ENCODE peak calls at places on chromosomes 7 and 10, in four cellular contexts. C is Panc1, Q is substantia nigra, S is fibroblast of the aortic adventitia. H is an unnamed sample.

GRCh38 chr7:80027616-80028173 is 106.9 kb upstream of the GNAI1 start:
- DNase-seq in C (no peak), Q (no peak), S (no peak), H (no peak)

GRCh38 chr7:78226059-78226658 is 427.6 kb downstream of the PHTF2 start:
- DNase-seq in C (peak), Q (peak), S (peak), H (peak)

GRCh38 chr10:127945335-127945734 is 38.4 kb downstream of the PTPRE start:
- DNase-seq in C (no peak), Q (no peak), S (peak), H (peak)

GRCh38 chr7:117259626-117260025 is 63.2 kb downstream of the WNT2 start:
- DNase-seq in C (no peak), Q (no peak), S (peak), H (peak)

GRCh38 chr10:125626671-125627070 is 56.3 kb downstream of the TEX36 start:
- DNase-seq in C (no peak), Q (no peak), S (no peak), H (no peak)

GRCh38 chr10:132480356-132480755 is 57.2 kb upstream of the INPP5A start:
- DNase-seq in C (no peak), Q (no peak), S (no peak), H (no peak)

GRCh38 chr7:47940482-47941001 is 7.7 kb downstream of the PKD1L1 start:
- DNase-seq in C (no peak), Q (no peak), S (peak), H (peak)

GRCh38 chr10:13528875-13529713 is at the start of gene BEND7:
- DNase-seq in C (no peak), Q (peak), S (no peak), H (peak)

GRCh38 chr10:118952493-118953295 is 76.8 kb upstream of the NANOS1 start:
- DNase-seq in C (no peak), Q (no peak), S (no peak), H (no peak)

GRCh38 chr7:110881731-110882130 is 209.2 kb upstream of the LRRN3 start:
- DNase-seq in C (no peak), Q (no peak), S (no peak), H (no peak)

GRCh38 chr7:119720541-119720940 is 552.4 kb upstream of the KCND2 start:
- DNase-seq in C (peak), Q (no peak), S (peak), H (peak)

GRCh38 chr10:59781511-59781910 is 28.3 kb upstream of the MRLN start:
- DNase-seq in C (no peak), Q (no peak), S (no peak), H (no peak)

GRCh38 chr7:68176974-68177373 is 1180.3 kb downstream of the TYW1 start:
- DNase-seq in C (peak), Q (peak), S (peak), H (peak)

GRCh38 chr10:81215498-81215897 is 659.5 kb upstream of the NRG3 start:
- DNase-seq in C (no peak), Q (no peak), S (no peak), H (no peak)

GRCh38 chr7:124718032-124718766 is 47.4 kb downstream of the GPR37 start:
- DNase-seq in C (no peak), Q (no peak), S (no peak), H (peak)

GRCh38 chr7:141649865-141650499 is 52.0 kb downstream of the DENND11 start:
- DNase-seq in C (peak), Q (peak), S (peak), H (peak)

GRCh38 chr7:27162930-27163775 is 2.2 kb downstream of the HOXA9 start:
- DNase-seq in C (no peak), Q (no peak), S (no peak), H (no peak)

GRCh38 chr10:26460736-26461135 is 22.6 kb downstream of the APBB1IP start:
- DNase-seq in C (no peak), Q (no peak), S (no peak), H (no peak)

GRCh38 chr10:101217450-101218281 is 11.6 kb downstream of the LBX1 start:
- DNase-seq in C (no peak), Q (peak), S (no peak), H (peak)

GRCh38 chr7:92875719-92876118 is 39.3 kb upstream of the CDK6 start:
- DNase-seq in C (no peak), Q (no peak), S (peak), H (no peak)

GRCh38 chr10:62502995-62503613 is 128.9 kb downstream of the ZNF365 start:
- DNase-seq in C (no peak), Q (no peak), S (peak), H (peak)

GRCh38 chr10:22316286-22317120 is at the start of gene COMMD3:
- DNase-seq in C (no peak), Q (peak), S (peak), H (peak)

GRCh38 chr7:117808910-117809705 is 64.1 kb downstream of the CTTNBP2 start:
- DNase-seq in C (no peak), Q (no peak), S (peak), H (peak)

GRCh38 chr7:123003539-123004126 is 8.1 kb upstream of the TAS2R16 start:
- DNase-seq in C (no peak), Q (no peak), S (no peak), H (no peak)

GRCh38 chr7:2255145-2256139 is 13.4 kb downstream of the NUDT1 start:
- DNase-seq in C (no peak), Q (no peak), S (no peak), H (peak)

GRCh38 chr7:156820445-156821063 is 72.4 kb downstream of the LMBR1 start:
- DNase-seq in C (no peak), Q (no peak), S (no peak), H (no peak)

GRCh38 chr10:128026620-128027281 is 99.5 kb downstream of the MKI67 start:
- DNase-seq in C (no peak), Q (no peak), S (no peak), H (peak)

GRCh38 chr10:71218046-71218832 is 5.9 kb downstream of the UNC5B start:
- DNase-seq in C (no peak), Q (no peak), S (peak), H (peak)

GRCh38 chr10:88865281-88865876 is 13.7 kb upstream of the ANKRD22 start:
- DNase-seq in C (no peak), Q (no peak), S (peak), H (peak)

GRCh38 chr10:49282879-49283321 is 16.1 kb upstream of the C10orf71 start:
- DNase-seq in C (no peak), Q (no peak), S (no peak), H (no peak)

GRCh38 chr7:94823952-94824351 is 83.4 kb upstream of the PPP1R9A start:
- DNase-seq in C (peak), Q (no peak), S (peak), H (peak)

GRCh38 chr10:49488056-49488455 is 50.9 kb downstream of the ERCC6 start:
- DNase-seq in C (no peak), Q (no peak), S (no peak), H (no peak)

GRCh38 chr10:51244739-51245138 is 170.5 kb downstream of the PRKG1 start:
- DNase-seq in C (no peak), Q (no peak), S (peak), H (peak)

GRCh38 chr7:99218406-99219184 is 10.7 kb upstream of the KPNA7 start:
- DNase-seq in C (no peak), Q (no peak), S (no peak), H (no peak)

GRCh38 chr10:83166344-83166743 is 973.0 kb upstream of the GHITM start:
- DNase-seq in C (no peak), Q (no peak), S (no peak), H (no peak)

H was measured in fibroblast of lung.